ENCODE peak calls at places on chromosomes 7 and 10, in ten cellular contexts. D is RWPE1; G is activated naive CD8-positive, alpha-beta T cell treated with anti-CD3 and anti-CD28 coated beads for 36 hours; C is stimulated activated CD4-positive, alpha-beta T cell treated with anti-CD3 and anti-CD28 coated beads, Interleukin-12 subunit alpha, Interleukin-12 subunit beta, amount 100 ng/mL, for 4 hours; B is cerebellum; V is endodermal cell; S is WERI-Rb-1; T is renal cortical epithelial cell; I is mucosa of gallbladder; H is right cardiac atrium. K is an unnamed sample.

GRCh38 chr7:149198161-149198816 is 2.9 kb downstream of the ZNF282 start:
- DNase-seq in D (no peak), G (no peak), C (no peak), B (no peak), V (no peak), S (no peak), T (no peak), I (no peak), H (no peak), K (no peak)

GRCh38 chr7:137471128-137471527 is 127.6 kb upstream of the PTN start:
- DNase-seq in D (no peak), G (no peak), C (no peak), B (no peak), V (no peak), S (no peak), T (no peak), I (no peak), H (no peak), K (no peak)

GRCh38 chr10:89207181-89207800 is at the start of gene CH25H:
- DNase-seq in D (peak; percentile 62), G (peak; percentile 55), C (peak; percentile 41), B (peak; percentile 39), V (peak; percentile 85), S (peak; percentile 49), T (peak; percentile 42), I (peak; percentile 85), H (peak; percentile 88), K (no peak)

GRCh38 chr10:125284875-125285597 is 124.7 kb upstream of the CTBP2 start:
- DNase-seq in D (peak; percentile 46), G (no peak), C (no peak), B (no peak), V (no peak), S (no peak), T (peak; percentile 11), I (no peak), H (no peak), K (no peak)

GRCh38 chr10:132186488-132187413 is at the start of gene DPYSL4:
- DNase-seq in D (peak; percentile 82), G (peak; percentile 23), C (peak; percentile 39), B (peak; percentile 93), V (peak; percentile 78), S (no peak), T (no peak), I (no peak), H (peak; percentile 59), K (peak; percentile 71)

GRCh38 chr10:119237722-119238436 is 30.5 kb downstream of the GRK5 start:
- DNase-seq in D (no peak), G (no peak), C (no peak), B (no peak), V (peak; percentile 52), S (no peak), T (no peak), I (no peak), H (no peak), K (no peak)

GRCh38 chr7:12080006-12080405 is 131.1 kb upstream of the TMEM106B start:
- DNase-seq in D (no peak), G (no peak), C (no peak), B (no peak), V (no peak), S (no peak), T (no peak), I (no peak), H (no peak), K (no peak)

GRCh38 chr7:124907490-124907889 is 22.1 kb downstream of the POT1 start:
- DNase-seq in D (no peak), G (no peak), C (no peak), B (no peak), V (no peak), S (no peak), T (no peak), I (no peak), H (no peak), K (no peak)

GRCh38 chr10:20133669-20134189 is 317.5 kb downstream of the PLXDC2 start:
- DNase-seq in D (no peak), G (no peak), C (no peak), B (no peak), V (no peak), S (no peak), T (no peak), I (no peak), H (no peak), K (no peak)

GRCh38 chr7:80781561-80781979 is 137.3 kb downstream of the SEMA3C start:
- DNase-seq in D (peak; percentile 68), G (no peak), C (no peak), B (no peak), V (peak; percentile 54), S (no peak), T (peak; percentile 97), I (peak; percentile 49), H (no peak), K (no peak)

GRCh38 chr10:128069351-128070051 is 56.7 kb downstream of the MKI67 start:
- DNase-seq in D (peak; percentile 83), G (peak; percentile 72), C (peak; percentile 83), B (peak; percentile 65), V (peak; percentile 89), S (peak; percentile 84), T (peak; percentile 60), I (peak; percentile 63), H (peak; percentile 88), K (peak; percentile 69)

GRCh38 chr10:120553911-120554310 is 96.9 kb downstream of the PLPP4 start:
- DNase-seq in D (no peak), G (no peak), C (no peak), B (no peak), V (no peak), S (no peak), T (no peak), I (no peak), H (no peak), K (no peak)

GRCh38 chr7:158285383-158285770 is 302.2 kb downstream of the PTPRN2 start:
- DNase-seq in D (no peak), G (no peak), C (no peak), B (no peak), V (peak; percentile 29), S (no peak), T (no peak), I (no peak), H (no peak), K (no peak)

GRCh38 chr10:24249829-24250415 is 41.0 kb downstream of the KIAA1217 start:
- DNase-seq in D (peak; percentile 51), G (no peak), C (no peak), B (no peak), V (no peak), S (no peak), T (peak; percentile 49), I (no peak), H (no peak), K (no peak)

GRCh38 chr7:8714791-8715190 is 281.4 kb downstream of the NXPH1 start:
- DNase-seq in D (no peak), G (no peak), C (no peak), B (no peak), V (no peak), S (no peak), T (no peak), I (no peak), H (no peak), K (no peak)

GRCh38 chr7:55369427-55369826 is 4.3 kb downstream of the LANCL2 start:
- DNase-seq in D (no peak), G (no peak), C (no peak), B (no peak), V (no peak), S (no peak), T (peak; percentile 78), I (no peak), H (no peak), K (no peak)

GRCh38 chr7:29748286-29749099 is 57.8 kb upstream of the WIPF3 start:
- DNase-seq in D (peak; percentile 28), G (no peak), C (no peak), B (peak; percentile 17), V (no peak), S (no peak), T (peak; percentile 63), I (peak; percentile 22), H (no peak), K (peak; percentile 56)

GRCh38 chr10:60679388-60679987 is 98.8 kb upstream of the CDK1 start:
- DNase-seq in D (no peak), G (no peak), C (no peak), B (no peak), V (no peak), S (no peak), T (no peak), I (no peak), H (no peak), K (no peak)

GRCh38 chr10:13483951-13484350 is 44.9 kb downstream of the BEND7 start:
- DNase-seq in D (no peak), G (no peak), C (no peak), B (no peak), V (no peak), S (no peak), T (peak; percentile 1), I (peak; percentile 58), H (no peak), K (no peak)

GRCh38 chr7:15175103-15175502 is 272.6 kb upstream of the DGKB start:
- DNase-seq in D (no peak), G (no peak), C (no peak), B (no peak), V (no peak), S (no peak), T (no peak), I (no peak), H (no peak), K (no peak)

GRCh38 chr10:97648557-97649404 is 8.3 kb downstream of the PI4K2A start:
- DNase-seq in D (peak; percentile 89), G (peak; percentile 18), C (no peak), B (no peak), V (peak; percentile 58), S (no peak), T (peak; percentile 88), I (peak; percentile 47), H (no peak), K (no peak)

GRCh38 chr7:26291699-26292538 is at the start of gene SNX10:
- DNase-seq in D (peak; percentile 41), G (peak; percentile 83), C (peak; percentile 64), B (peak; percentile 79), V (peak; percentile 90), S (peak; percentile 83), T (peak; percentile 41), I (peak; percentile 32), H (peak; percentile 71), K (peak; percentile 79)

K was measured in NCI-H146.